ENCODE peak calls at places on chromosomes 1 and 21, in eight cellular contexts. D is effector memory CD4-positive, alpha-beta T cell; A is right cardiac atrium; U is AG04450; P is HCT116; L is IMR-90; N is lower lobe of right lung; Z is WERI-Rb-1. F is an unnamed sample.

GRCh38 chr1:183604048-183604808 is 14.0 kb upstream of the NCF2 start:
- DNase-seq in P (no peak), D (no peak), A (peak; percentile 28), U (peak; percentile 83), Z (no peak), L (peak; percentile 97), N (peak; percentile 76), F (no peak)

GRCh38 chr1:212433577-212434462 is 1.1 kb downstream of the NENF start:
- DNase-seq in A (peak; percentile 16), Z (no peak), D (no peak), N (no peak), P (no peak), U (no peak), L (no peak), F (no peak)

GRCh38 chr1:85259118-85259865 is at the start of gene C1orf52:
- DNase-seq in A (peak; percentile 96), Z (peak; percentile 96), P (peak; percentile 84), D (peak; percentile 96), U (peak; percentile 83), L (peak; percentile 90), N (peak; percentile 96), F (peak; percentile 83)

GRCh38 chr21:14737922-14738321 is 191.8 kb upstream of the SAMSN1 start:
- DNase-seq in N (no peak), L (peak; percentile 8), Z (peak; percentile 46), D (peak; percentile 37), P (peak; percentile 37), A (no peak), U (no peak), F (no peak)

GRCh38 chr1:55337801-55338447 is 122.8 kb upstream of the USP24 start:
- DNase-seq in D (no peak), P (peak; percentile 36), A (no peak), L (peak; percentile 79), U (no peak), Z (peak; percentile 55), N (no peak), F (peak; percentile 43)

GRCh38 chr1:214476958-214477870 is 74.2 kb downstream of the PTPN14 start:
- DNase-seq in U (peak; percentile 56), N (no peak), L (peak; percentile 95), A (no peak), P (no peak), D (no peak), Z (no peak), F (no peak)

GRCh38 chr1:117051224-117052064 is 8.7 kb upstream of the TTF2 start:
- DNase-seq in D (no peak), U (no peak), L (no peak), P (no peak), Z (no peak), A (no peak), N (peak; percentile 64), F (no peak)

GRCh38 chr1:209583408-209583807 is at the start of gene CAMK1G:
- DNase-seq in A (no peak), L (peak; percentile 80), P (no peak), U (peak; percentile 54), D (no peak), Z (peak; percentile 26), N (no peak), F (no peak)

GRCh38 chr1:239719642-239720258 is 333.4 kb downstream of the CHRM3 start:
- DNase-seq in N (no peak), Z (no peak), A (no peak), P (no peak), L (no peak), U (no peak), D (peak; percentile 33), F (no peak)

GRCh38 chr1:159980786-159981185 is 26.7 kb upstream of the SLAMF9 start:
- DNase-seq in P (no peak), N (no peak), D (no peak), L (no peak), A (no peak), U (no peak), Z (peak; percentile 6), F (no peak)

GRCh38 chr1:151211972-151212705 is 13.8 kb downstream of the PIP5K1A start:
- DNase-seq in L (no peak), N (no peak), P (no peak), U (no peak), A (no peak), D (no peak), Z (no peak), F (no peak)

GRCh38 chr1:55527831-55528230 is 312.7 kb upstream of the USP24 start:
- DNase-seq in Z (no peak), P (no peak), D (no peak), N (no peak), L (no peak), A (no peak), U (no peak), F (no peak)

GRCh38 chr21:17542371-17542992 is 29.6 kb downstream of the CXADR start:
- DNase-seq in P (no peak), N (no peak), D (no peak), U (no peak), A (no peak), L (no peak), Z (no peak), F (no peak)

GRCh38 chr1:179816196-179816960 is 61.2 kb downstream of the TOR1AIP2 start:
- DNase-seq in U (no peak), Z (no peak), D (no peak), L (peak; percentile 21), P (no peak), N (no peak), A (peak; percentile 67), F (no peak)

GRCh38 chr1:184387871-184388670 is 1.2 kb downstream of the C1orf21 start:
- DNase-seq in L (peak; percentile 89), A (no peak), D (no peak), N (peak; percentile 51), Z (peak; percentile 25), P (no peak), U (peak; percentile 26), F (no peak)

GRCh38 chr1:65445837-65446236 is 25.4 kb downstream of the LEPR start:
- DNase-seq in A (no peak), U (no peak), L (no peak), N (no peak), P (no peak), Z (no peak), D (no peak), F (no peak)

GRCh38 chr21:44496900-44497550 is 41.7 kb downstream of the LRRC3 start:
- DNase-seq in A (no peak), Z (no peak), N (no peak), U (no peak), P (no peak), L (no peak), D (no peak), F (no peak)

GRCh38 chr1:91779603-91780021 is 106.3 kb downstream of the TGFBR3 start:
- DNase-seq in L (no peak), D (no peak), P (no peak), U (no peak), N (no peak), Z (peak; percentile 44), A (no peak), F (no peak)

GRCh38 chr1:200436436-200436835 is 26.6 kb upstream of the ZNF281 start:
- DNase-seq in D (no peak), N (no peak), L (peak; percentile 11), P (no peak), A (no peak), Z (no peak), U (no peak), F (no peak)

GRCh38 chr1:168693197-168693871 is 35.7 kb downstream of the DPT start:
- DNase-seq in U (no peak), P (no peak), L (no peak), Z (no peak), D (no peak), N (no peak), A (no peak), F (no peak)

GRCh38 chr1:77672374-77672773 is 10.1 kb downstream of the ZZZ3 start:
- DNase-seq in N (no peak), L (no peak), D (no peak), P (no peak), A (no peak), U (no peak), Z (no peak), F (no peak)

GRCh38 chr1:226470921-226471320 is 63.0 kb upstream of the PARP1 start:
- DNase-seq in P (no peak), A (no peak), N (no peak), U (no peak), D (no peak), Z (no peak), L (no peak), F (no peak)

GRCh38 chr1:232524056-232524455 is 105.9 kb downstream of the SIPA1L2 start:
- DNase-seq in Z (no peak), N (no peak), A (no peak), D (no peak), P (no peak), L (peak; percentile 31), U (no peak), F (no peak)

GRCh38 chr1:116881879-116882520 is 27.7 kb upstream of the PTGFRN start:
- DNase-seq in L (peak; percentile 65), A (peak; percentile 59), Z (peak; percentile 39), P (no peak), D (no peak), N (peak; percentile 55), U (peak; percentile 18), F (peak; percentile 47)

GRCh38 chr1:212203611-212204010 is 81.6 kb upstream of the PPP2R5A start:
- DNase-seq in N (no peak), P (no peak), L (no peak), U (no peak), Z (no peak), A (no peak), D (no peak), F (no peak)

GRCh38 chr1:28890836-28891235 is 23.5 kb upstream of the EPB41 start:
- DNase-seq in P (no peak), N (no peak), U (no peak), L (no peak), D (no peak), A (no peak), Z (no peak), F (no peak)
- H3K27ac ChIP-seq in P (no peak overlapping the region), N (no peak overlapping the region), U (no peak overlapping the region), L (no peak overlapping the region), D (no peak overlapping the region), A (no peak overlapping the region), Z (no peak overlapping the region), F (no peak overlapping the region)

GRCh38 chr1:164559342-164560070 is 522 bp downstream of the PBX1 start:
- DNase-seq in L (no peak), N (peak; percentile 51), U (no peak), D (no peak), P (no peak), Z (peak; percentile 34), A (peak; percentile 44), F (no peak)
- H3K27me3 ChIP-seq in L (no peaks in the 10 kb centered on the region), N (no peaks in the 10 kb centered on the region), U (no peaks in the 10 kb centered on the region), D (peaks cover 6% of the 10 kb centered on the region), P (no peaks in the 10 kb centered on the region), Z (no peaks in the 10 kb centered on the region), A (no peaks in the 10 kb centered on the region), F (no peaks in the 10 kb centered on the region)

DNA sequence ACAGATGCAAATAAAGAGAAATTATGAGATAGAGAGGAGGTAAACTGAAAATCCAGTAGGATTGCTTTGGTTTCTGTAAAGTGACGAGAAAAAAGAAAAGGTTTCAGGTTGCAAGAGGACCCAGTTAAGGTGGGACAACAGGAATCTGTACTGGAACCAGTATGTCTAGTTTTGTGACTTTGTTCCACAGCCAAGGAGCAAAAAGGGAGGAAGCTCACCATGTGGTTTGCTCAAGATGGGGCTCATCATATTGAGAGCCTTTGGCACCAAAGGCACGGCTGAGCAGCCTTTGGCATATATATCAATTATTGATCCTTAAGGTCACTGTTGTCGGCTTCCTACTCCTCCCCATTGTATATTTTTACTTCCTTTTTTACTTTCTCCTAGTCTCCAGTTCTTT is 1.8 kb upstream of the ZDHHC18 start:
- DNase-seq in Z (no peak), L (no peak), P (no peak), D (no peak), A (no peak), U (no peak), N (no peak), F (no peak)
- H3K27ac ChIP-seq in Z (no peak overlapping the region), L (no peak overlapping the region), P (no peak overlapping the region), D (peak overlapping the region; percentile 89), A (no peak overlapping the region), U (no peak overlapping the region), N (no peak overlapping the region), F (no peak overlapping the region)

GRCh38 chr1:156903328-156904091 is 10.0 kb downstream of the PEAR1 start:
- DNase-seq in N (peak; percentile 39), P (no peak), Z (no peak), A (no peak), U (no peak), D (no peak), L (no peak), F (no peak)
- H3K27me3 ChIP-seq in N (no peaks in the 10 kb centered on the region), P (no peaks in the 10 kb centered on the region), Z (no peaks in the 10 kb centered on the region), A (no peaks in the 10 kb centered on the region), U (no peaks in the 10 kb centered on the region), D (no peaks in the 10 kb centered on the region), L (no peaks in the 10 kb centered on the region), F (no peaks in the 10 kb centered on the region)